ENCODE peak calls at places on chromosomes 2 and 18, in four cellular contexts. One of them, this sample, is unnamed.

GRCh38 chr2:82120648-82121047 is 1816.1 kb upstream of the LRRTM1 start:
- DNase-seq in WTC11: no peak
- DNase-seq in HepG2: no peak
- DNase-seq in GM12878: no peak
- DNase-seq in this sample: no peak

GRCh38 chr18:23596183-23596582 is 9.9 kb upstream of the NPC1 start:
- DNase-seq in WTC11: no peak
- DNase-seq in HepG2: no peak
- DNase-seq in GM12878: no peak
- DNase-seq in this sample: no peak

GRCh38 chr2:196335238-196335637 is 163.9 kb upstream of the STK17B start:
- DNase-seq in WTC11: no peak
- DNase-seq in HepG2: no peak
- DNase-seq in GM12878: no peak
- DNase-seq in this sample: no peak

GRCh38 chr2:111694690-111695089 is 189.3 kb downstream of the ANAPC1 start:
- DNase-seq in WTC11: no peak
- DNase-seq in HepG2: no peak
- DNase-seq in GM12878: no peak
- DNase-seq in this sample: no peak

GRCh38 chr2:42852798-42853197 is 60.4 kb upstream of the HAAO start:
- DNase-seq in WTC11: no peak
- DNase-seq in HepG2: no peak
- DNase-seq in GM12878: no peak
- DNase-seq in this sample: no peak

GRCh38 chr18:46641917-46642316 is 15.1 kb downstream of the LOXHD1 start:
- DNase-seq in WTC11: no peak
- DNase-seq in HepG2: no peak
- DNase-seq in GM12878: no peak
- DNase-seq in this sample: no peak

GRCh38 chr2:188659656-188660406 is 314.3 kb upstream of the COL3A1 start:
- DNase-seq in WTC11: no peak
- DNase-seq in HepG2: no peak
- DNase-seq in GM12878: no peak
- DNase-seq in this sample: no peak

GRCh38 chr18:78677483-78678317 is 301.9 kb upstream of the SALL3 start:
- DNase-seq in WTC11: no peak
- DNase-seq in HepG2: no peak
- DNase-seq in GM12878: no peak
- DNase-seq in this sample: no peak

GRCh38 chr2:29010946-29011649 is 30.0 kb downstream of the TOGARAM2 start:
- DNase-seq in WTC11: no peak
- DNase-seq in HepG2: no peak
- DNase-seq in GM12878: no peak
- DNase-seq in this sample: no peak

GRCh38 chr2:85264471-85264870 is 63.3 kb downstream of the TGOLN2 start:
- DNase-seq in WTC11: no peak
- DNase-seq in HepG2: no peak
- DNase-seq in GM12878: no peak
- DNase-seq in this sample: no peak

GRCh38 chr18:78792736-78793135 is 186.9 kb upstream of the SALL3 start:
- DNase-seq in WTC11: no peak
- DNase-seq in HepG2: no peak
- DNase-seq in GM12878: no peak
- DNase-seq in this sample: no peak

GRCh38 chr18:75247041-75247551 is 36.5 kb downstream of the TSHZ1 start:
- DNase-seq in WTC11: no peak
- DNase-seq in HepG2: no peak
- DNase-seq in GM12878: no peak
- DNase-seq in this sample: no peak

GRCh38 chr2:207254526-207255464 is 89.0 kb upstream of the KLF7 start:
- DNase-seq in WTC11: no peak
- DNase-seq in HepG2: no peak
- DNase-seq in GM12878: no peak
- DNase-seq in this sample: no peak

GRCh38 chr2:164504253-164504652 is 117.0 kb downstream of the GRB14 start:
- DNase-seq in WTC11: peak
- DNase-seq in HepG2: peak
- DNase-seq in GM12878: no peak
- DNase-seq in this sample: no peak

GRCh38 chr2:152513029-152513428 is 178.1 kb downstream of the FMNL2 start:
- DNase-seq in WTC11: no peak
- DNase-seq in HepG2: no peak
- DNase-seq in GM12878: no peak
- DNase-seq in this sample: no peak

GRCh38 chr2:221310720-221311119 is 261.4 kb downstream of the EPHA4 start:
- DNase-seq in WTC11: no peak
- DNase-seq in HepG2: no peak
- DNase-seq in GM12878: no peak
- DNase-seq in this sample: no peak

GRCh38 chr18:23706971-23707640 is 17.9 kb downstream of the LAMA3 start:
- DNase-seq in WTC11: no peak
- DNase-seq in HepG2: no peak
- DNase-seq in GM12878: no peak
- DNase-seq in this sample: no peak

GRCh38 chr2:148989882-148990493 is 48.5 kb upstream of the LYPD6B start:
- DNase-seq in WTC11: peak
- DNase-seq in HepG2: peak
- DNase-seq in GM12878: peak
- DNase-seq in this sample: peak

GRCh38 chr2:64865831-64866146 is 123.4 kb upstream of the SLC1A4 start:
- DNase-seq in WTC11: no peak
- DNase-seq in HepG2: no peak
- DNase-seq in GM12878: no peak
- DNase-seq in this sample: no peak

GRCh38 chr2:24009680-24010476 is at the start of gene MFSD2B:
- DNase-seq in WTC11: peak
- DNase-seq in HepG2: no peak
- DNase-seq in GM12878: no peak
- DNase-seq in this sample: peak

GRCh38 chr2:182680838-182681237 is 35.2 kb upstream of the DNAJC10 start:
- DNase-seq in WTC11: no peak
- DNase-seq in HepG2: no peak
- DNase-seq in GM12878: no peak
- DNase-seq in this sample: no peak

GRCh38 chr2:227623225-227623624 is 5.9 kb downstream of the SCYGR4 start:
- DNase-seq in WTC11: no peak
- DNase-seq in HepG2: no peak
- DNase-seq in GM12878: no peak
- DNase-seq in this sample: no peak
- TF ChIP-seq NR2C2 in WTC11: no peak
- TF ChIP-seq NR2C2 in HepG2: no peak
- TF ChIP-seq NR2C2 in GM12878: no peak
- TF ChIP-seq NR2C2 in this sample: no peak

DNA sequence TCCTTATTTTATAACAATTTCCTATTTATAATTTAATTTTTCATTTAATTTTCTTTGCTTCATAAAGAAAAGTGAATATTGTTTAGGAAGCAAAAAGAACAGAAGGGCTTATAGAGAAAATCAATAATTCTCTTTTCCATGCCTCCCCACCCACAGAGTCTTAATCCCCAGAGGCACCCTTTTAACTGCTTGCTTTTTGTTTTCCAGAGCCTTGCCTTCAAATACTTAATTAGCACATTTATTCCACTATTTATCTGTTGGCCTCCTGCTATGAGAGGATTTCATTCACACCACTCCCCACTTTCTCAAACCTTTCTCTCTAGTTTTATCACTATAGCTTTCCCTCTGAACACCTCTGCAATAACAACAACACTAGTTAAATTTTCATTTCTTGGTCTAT is 373.6 kb downstream of the MBD2 start:
- DNase-seq in WTC11: no peak
- DNase-seq in HepG2: no peak
- DNase-seq in GM12878: no peak
- DNase-seq in this sample: no peak
- TF ChIP-seq NR2C2 in WTC11: no peak
- TF ChIP-seq NR2C2 in HepG2: no peak
- TF ChIP-seq NR2C2 in GM12878: no peak
- TF ChIP-seq NR2C2 in this sample: no peak

DNA sequence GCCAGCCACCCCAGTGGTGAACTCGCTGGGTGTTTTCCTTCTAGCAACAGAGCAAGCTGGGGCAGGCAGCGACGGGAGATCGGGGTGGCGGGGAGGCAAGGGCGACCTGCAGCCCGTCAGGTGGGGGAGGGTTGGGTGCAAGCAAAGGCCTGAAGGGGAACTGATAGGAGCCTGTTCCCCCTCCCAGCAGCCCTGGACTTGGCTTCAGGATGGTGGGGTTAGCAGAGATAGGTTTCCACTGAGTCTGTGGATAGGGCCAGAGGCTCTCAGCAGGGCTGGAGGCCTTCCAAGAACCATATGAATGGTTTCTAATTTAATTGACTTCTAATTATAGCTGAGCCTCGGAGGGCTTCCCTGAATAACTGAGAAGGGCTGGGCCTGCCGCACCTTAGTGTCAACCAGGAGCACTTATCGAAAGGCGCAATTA is 55.3 kb downstream of the EDAR start:
- DNase-seq in WTC11: no peak
- DNase-seq in HepG2: no peak
- DNase-seq in GM12878: no peak
- DNase-seq in this sample: peak
- TF ChIP-seq NR2C2 in WTC11: no peak
- TF ChIP-seq NR2C2 in HepG2: no peak
- TF ChIP-seq NR2C2 in GM12878: no peak
- TF ChIP-seq NR2C2 in this sample: no peak

GRCh38 chr2:170332676-170333402 is 154.9 kb downstream of the MYO3B start:
- DNase-seq in WTC11: no peak
- DNase-seq in HepG2: no peak
- DNase-seq in GM12878: no peak
- DNase-seq in this sample: no peak
- TF ChIP-seq NR2C2 in WTC11: no peak
- TF ChIP-seq NR2C2 in HepG2: no peak
- TF ChIP-seq NR2C2 in GM12878: no peak
- TF ChIP-seq NR2C2 in this sample: no peak

GRCh38 chr2:101731221-101732054 is 33.9 kb downstream of the MAP4K4 start:
- DNase-seq in WTC11: no peak
- DNase-seq in HepG2: peak
- DNase-seq in GM12878: no peak
- DNase-seq in this sample: no peak
- TF ChIP-seq NR2C2 in WTC11: no peak
- TF ChIP-seq NR2C2 in HepG2: peak
- TF ChIP-seq NR2C2 in GM12878: no peak
- TF ChIP-seq NR2C2 in this sample: no peak

DNA sequence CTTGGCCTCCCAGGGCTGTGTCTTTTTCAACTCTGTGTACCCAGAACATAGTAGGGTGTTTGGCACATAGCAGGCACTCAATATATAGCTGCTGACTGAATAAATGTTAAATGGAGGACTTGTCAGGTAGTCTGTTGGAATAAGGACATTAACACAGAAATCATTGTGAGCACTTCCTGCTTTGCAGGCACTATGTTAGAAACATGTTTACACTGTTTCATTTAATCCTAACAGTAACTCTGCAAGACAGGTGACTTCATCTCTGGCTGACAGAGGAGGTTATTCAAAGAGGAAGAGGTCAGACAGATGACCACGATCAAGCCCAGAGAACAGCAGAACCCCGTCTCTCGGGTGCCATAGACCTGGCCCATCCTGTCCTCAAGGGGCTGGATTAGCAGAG is 28.0 kb upstream of the PIEZO2 start:
- DNase-seq in WTC11: no peak
- DNase-seq in HepG2: peak
- DNase-seq in GM12878: no peak
- DNase-seq in this sample: no peak
- TF ChIP-seq NR2C2 in WTC11: no peak
- TF ChIP-seq NR2C2 in HepG2: no peak
- TF ChIP-seq NR2C2 in GM12878: no peak
- TF ChIP-seq NR2C2 in this sample: no peak

GRCh38 chr18:59697236-59697932 is at the start of gene CCBE1:
- DNase-seq in WTC11: peak
- DNase-seq in HepG2: no peak
- DNase-seq in GM12878: no peak
- DNase-seq in this sample: peak

GRCh38 chr18:59699750-59700534 is 2.7 kb upstream of the CCBE1 start:
- DNase-seq in WTC11: no peak
- DNase-seq in HepG2: no peak
- DNase-seq in GM12878: no peak
- DNase-seq in this sample: no peak

GRCh38 chr18:59699061-59699460 is 1.8 kb upstream of the CCBE1 start:
- DNase-seq in WTC11: no peak
- DNase-seq in HepG2: no peak
- DNase-seq in GM12878: no peak
- DNase-seq in this sample: no peak

GRCh38 chr18:59701272-59701671 is 4.0 kb upstream of the CCBE1 start:
- DNase-seq in WTC11: no peak
- DNase-seq in HepG2: no peak
- DNase-seq in GM12878: no peak
- DNase-seq in this sample: no peak

DNA sequence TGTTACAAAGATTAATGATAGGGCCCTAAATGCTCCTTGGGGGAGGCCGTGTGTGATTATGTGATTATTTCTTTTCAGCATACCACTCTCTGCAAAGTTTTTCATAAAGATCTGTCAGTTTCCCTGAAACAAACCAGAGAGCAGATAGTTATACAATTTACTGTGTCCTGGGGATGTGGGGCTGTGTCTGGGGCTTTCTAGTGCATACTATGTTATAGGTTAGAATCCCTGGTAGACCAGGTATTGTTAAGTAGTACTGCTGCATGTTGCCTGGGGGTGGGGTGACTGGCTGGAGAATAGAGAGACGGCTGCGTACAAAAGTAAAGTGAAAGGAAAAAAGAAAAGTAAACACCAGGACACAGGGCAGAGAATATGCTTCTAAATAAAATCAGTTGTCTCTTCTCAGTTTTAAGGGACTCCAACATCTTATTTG is 3.3 kb upstream of the CCBE1 start:
- DNase-seq in WTC11: no peak
- DNase-seq in HepG2: no peak
- DNase-seq in GM12878: no peak
- DNase-seq in this sample: no peak
- TF ChIP-seq NR2C2 in WTC11: no peak
- TF ChIP-seq NR2C2 in HepG2: no peak
- TF ChIP-seq NR2C2 in GM12878: no peak
- TF ChIP-seq NR2C2 in this sample: no peak

GRCh38 chr2:210994104-210994503 is 437.7 kb downstream of the CPS1 start:
- DNase-seq in WTC11: no peak
- DNase-seq in HepG2: no peak
- DNase-seq in GM12878: no peak
- DNase-seq in this sample: no peak

DNA sequence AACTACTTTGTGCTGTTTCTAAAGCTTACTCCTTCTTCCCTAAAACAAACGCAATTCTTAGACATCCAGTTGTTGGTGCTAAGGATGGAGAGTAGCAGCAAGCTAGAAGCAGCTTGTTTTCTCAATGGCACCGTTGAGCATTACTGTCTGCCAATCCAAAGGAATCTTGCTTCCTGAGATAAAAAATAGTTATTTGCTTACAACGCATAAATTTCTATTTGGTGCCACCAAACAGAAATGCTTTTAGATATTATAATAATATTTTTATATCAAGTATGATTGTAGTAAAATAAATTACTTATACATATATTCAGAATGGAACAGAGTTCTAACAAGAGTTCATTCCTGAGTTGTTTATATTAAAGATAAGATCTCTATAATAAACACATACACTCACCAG is 434.7 kb downstream of the CPS1 start:
- DNase-seq in WTC11: no peak
- DNase-seq in HepG2: no peak
- DNase-seq in GM12878: no peak
- DNase-seq in this sample: no peak
- TF ChIP-seq NR2C2 in WTC11: no peak
- TF ChIP-seq NR2C2 in HepG2: no peak
- TF ChIP-seq NR2C2 in GM12878: no peak
- TF ChIP-seq NR2C2 in this sample: no peak

This sample was measured in K562.